ENCODE peak calls at places on chromosomes 5 and 9, in five cellular contexts. Z, V, F, R and U are unnamed samples.
A peak's percentile ranks its signal among the peaks of the same experiment; 100 is the strongest.

GRCh38 chr5:16364906-16365305 is 100.7 kb downstream of the ZNF622 start:
- DNase-seq in Z (no peak), V (no peak), F (no peak), R (no peak), U (no peak)

GRCh38 chr5:82165740-82166530 is 112.2 kb downstream of the RPS23 start:
- DNase-seq in Z (no peak), V (no peak), F (peak; percentile 38), R (peak; percentile 86), U (peak; percentile 83)

GRCh38 chr9:135240871-135241311 is 153.4 kb downstream of the OLFM1 start:
- DNase-seq in Z (peak; percentile 49), V (no peak), F (peak; percentile 3), R (no peak), U (no peak)

GRCh38 chr5:6220346-6221088 is 157.8 kb downstream of the MED10 start:
- DNase-seq in Z (no peak), V (no peak), F (no peak), R (no peak), U (no peak)

GRCh38 chr5:64834037-64834436 is 65.3 kb downstream of the CWC27 start:
- DNase-seq in Z (no peak), V (no peak), F (no peak), R (no peak), U (no peak)

GRCh38 chr9:26856413-26857032 is 36.1 kb downstream of the CAAP1 start:
- DNase-seq in Z (no peak), V (no peak), F (no peak), R (peak; percentile 32), U (no peak)

GRCh38 chr5:68305223-68305865 is 89.8 kb downstream of the PIK3R1 start:
- DNase-seq in Z (no peak), V (no peak), F (no peak), R (no peak), U (no peak)

GRCh38 chr5:168318237-168318636 is 26.8 kb downstream of the WWC1 start:
- DNase-seq in Z (no peak), V (no peak), F (no peak), R (no peak), U (no peak)

GRCh38 chr9:81637276-81637675 is 52.1 kb downstream of the TLE1 start:
- DNase-seq in Z (no peak), V (no peak), F (no peak), R (no peak), U (no peak)

GRCh38 chr5:84385705-84386104 is 1.0 kb upstream of the EDIL3 start:
- DNase-seq in Z (no peak), V (no peak), F (no peak), R (no peak), U (no peak)

GRCh38 chr5:147482426-147483196 is 27.3 kb downstream of the DPYSL3 start:
- DNase-seq in Z (no peak), V (no peak), F (no peak), R (no peak), U (no peak)
- H3K27ac ChIP-seq in Z (peak overlapping the region; percentile 79), V (peak overlapping the region; percentile 55), F (peak overlapping the region; percentile 88), R (no peak overlapping the region), U (peak overlapping the region; percentile 82)

DNA sequence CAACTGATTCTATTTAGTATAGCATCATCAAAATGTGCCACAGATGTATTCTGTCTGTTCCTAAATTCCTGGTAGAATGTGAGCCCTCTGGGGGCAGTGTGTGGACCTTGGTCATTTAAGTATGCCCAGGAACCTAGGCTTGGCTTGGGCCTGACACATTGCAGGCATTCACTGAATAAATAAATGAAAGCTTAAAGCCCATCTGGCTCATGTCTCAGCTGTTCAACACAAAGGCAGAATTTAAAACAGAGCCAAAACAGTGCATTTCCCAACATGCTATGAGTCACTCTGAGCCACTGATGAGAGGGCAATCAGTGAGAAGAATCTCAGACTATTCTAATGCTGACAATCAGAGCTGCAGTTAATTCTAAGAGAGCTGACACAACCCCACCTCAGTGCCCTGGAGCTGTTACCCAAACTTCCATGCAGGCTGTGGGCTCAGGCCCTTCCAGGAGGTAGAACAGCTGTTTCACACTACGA is 8.1 kb downstream of the FAM193B start:
- DNase-seq in Z (no peak), V (no peak), F (peak; percentile 28), R (peak; percentile 99), U (peak; percentile 31)
- TF ChIP-seq CTCF in Z (no peak), V (no peak), F (no peak), R (no peak), U (no peak)

GRCh38 chr5:98482321-98483111 is 290.9 kb upstream of the RGMB start:
- DNase-seq in Z (no peak), V (no peak), F (no peak), R (no peak), U (no peak)
- H3K27ac ChIP-seq in Z (no peak overlapping the region), V (no peak overlapping the region), F (no peak overlapping the region), R (no peak overlapping the region), U (no peak overlapping the region)

GRCh38 chr5:53019320-53019719 is 30.2 kb downstream of the ITGA2 start:
- DNase-seq in Z (no peak), V (no peak), F (no peak), R (peak; percentile 45), U (no peak)
- TF ChIP-seq CTCF in Z (no peak), V (no peak), F (no peak), R (no peak), U (no peak)

DNA sequence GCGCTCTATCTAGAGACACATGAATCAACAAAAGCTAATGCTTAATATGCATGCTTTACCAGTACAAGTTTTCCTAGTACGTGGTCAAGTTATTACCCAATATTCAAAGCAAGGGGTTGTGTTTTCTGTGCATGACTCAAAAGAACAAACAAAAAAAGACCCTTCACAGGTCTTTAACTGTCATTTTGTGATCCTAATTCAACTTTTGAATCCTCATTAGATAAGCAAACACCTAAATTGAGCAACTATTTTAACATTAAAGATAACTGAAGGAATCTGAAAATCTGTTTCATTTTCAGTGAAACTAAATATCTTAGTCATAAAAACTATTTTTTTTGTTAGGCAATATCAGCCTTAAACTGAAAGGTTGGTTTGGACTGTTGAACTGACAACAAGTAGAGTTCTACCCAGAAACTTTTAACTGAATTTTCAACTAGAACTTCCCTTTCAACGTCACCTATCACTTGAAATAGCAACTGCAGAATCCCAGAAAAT is 12.5 kb downstream of the ST8SIA4 start:
- DNase-seq in Z (no peak), V (no peak), F (no peak), R (no peak), U (no peak)
- H3K27ac ChIP-seq in Z (peak overlapping the region; percentile 71), V (no peak overlapping the region), F (peak overlapping the region; percentile 66), R (no peak overlapping the region), U (no peak overlapping the region)

DNA sequence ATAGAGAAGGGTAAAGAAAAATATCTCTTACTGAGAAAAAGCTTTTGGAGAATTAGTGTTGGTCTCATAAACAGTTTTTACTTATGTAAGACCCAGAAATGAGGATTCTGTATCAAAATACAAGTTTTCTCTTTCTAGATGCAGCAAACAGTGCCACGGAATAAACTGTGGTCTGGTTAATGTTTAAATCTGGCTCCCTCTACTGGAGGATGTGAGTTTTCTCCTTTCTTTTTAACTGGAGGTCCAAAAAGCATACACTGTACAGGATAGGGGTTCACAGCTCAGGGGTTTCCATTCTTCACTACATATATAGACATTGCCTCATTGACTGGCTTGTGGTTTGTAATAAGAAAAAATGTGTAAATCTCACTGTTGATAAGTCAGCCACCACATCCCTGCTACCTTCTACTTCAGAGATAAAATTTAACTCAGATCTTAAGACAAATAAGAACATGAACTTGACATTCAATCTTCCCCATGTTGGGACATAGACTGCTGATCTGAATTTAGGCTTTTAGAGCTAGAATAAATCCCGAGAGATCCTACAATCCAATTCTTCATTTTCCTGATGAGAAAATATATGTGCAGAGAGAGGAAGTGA is 98.9 kb downstream of the CFAP95 start:
- DNase-seq in Z (no peak), V (no peak), F (no peak), R (peak; percentile 67), U (no peak)
- TF ChIP-seq CTCF in Z (peak; percentile 73), V (peak; percentile 37), F (peak; percentile 71), R (peak; percentile 81), U (peak; percentile 39)

DNA sequence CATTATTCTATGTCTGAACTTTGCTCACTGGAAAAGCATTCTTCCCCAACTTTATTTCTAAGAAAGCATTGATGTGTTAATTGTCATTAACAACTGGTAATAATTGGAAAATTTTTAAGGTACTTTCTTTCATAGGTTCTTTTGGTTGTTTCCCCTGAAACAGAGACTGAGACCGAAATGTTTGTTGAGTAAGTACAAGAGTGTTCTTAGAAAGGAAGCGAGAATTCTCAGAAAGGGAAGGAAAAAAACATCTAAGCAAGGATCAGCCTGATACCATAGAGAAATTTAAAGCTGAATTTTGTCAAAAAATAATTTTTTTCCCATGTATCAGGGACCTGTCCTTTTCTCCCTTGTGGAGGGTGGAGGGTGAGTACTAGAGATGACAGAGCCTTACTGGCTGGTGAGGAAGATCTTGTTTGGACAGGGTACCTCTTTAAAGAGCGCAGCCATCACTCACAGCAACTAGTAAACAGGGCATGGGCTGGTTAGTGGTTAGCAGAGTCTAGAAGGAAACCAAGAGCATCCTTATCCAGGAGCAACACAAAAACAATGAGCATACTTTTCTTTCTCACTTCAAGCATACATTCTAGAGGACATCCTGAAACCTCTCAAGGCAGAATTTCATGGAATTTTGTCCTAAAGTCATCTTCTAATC is 898.5 kb downstream of the DNAH5 start:
- DNase-seq in Z (no peak), V (no peak), F (no peak), R (no peak), U (no peak)
- H3K27ac ChIP-seq in Z (no peak overlapping the region), V (no peak overlapping the region), F (no peak overlapping the region), R (no peak overlapping the region), U (no peak overlapping the region)

GRCh38 chr9:5447337-5447736 is 3.0 kb upstream of the CD274 start:
- DNase-seq in Z (no peak), V (no peak), F (no peak), R (no peak), U (no peak)

GRCh38 chr9:5443845-5444244 is 6.1 kb upstream of the PLGRKT start:
- DNase-seq in Z (no peak), V (no peak), F (no peak), R (no peak), U (no peak)

GRCh38 chr9:5448016-5448415 is 2.3 kb upstream of the CD274 start:
- DNase-seq in Z (no peak), V (no peak), F (no peak), R (no peak), U (no peak)

GRCh38 chr9:5448461-5448860 is 1.9 kb upstream of the CD274 start:
- DNase-seq in Z (no peak), V (no peak), F (no peak), R (no peak), U (no peak)

GRCh38 chr9:5446451-5447236 is 3.7 kb upstream of the CD274 start:
- DNase-seq in Z (no peak), V (no peak), F (no peak), R (peak; percentile 5), U (no peak)
- TF ChIP-seq CTCF in Z (no peak), V (no peak), F (no peak), R (no peak), U (no peak)

DNA sequence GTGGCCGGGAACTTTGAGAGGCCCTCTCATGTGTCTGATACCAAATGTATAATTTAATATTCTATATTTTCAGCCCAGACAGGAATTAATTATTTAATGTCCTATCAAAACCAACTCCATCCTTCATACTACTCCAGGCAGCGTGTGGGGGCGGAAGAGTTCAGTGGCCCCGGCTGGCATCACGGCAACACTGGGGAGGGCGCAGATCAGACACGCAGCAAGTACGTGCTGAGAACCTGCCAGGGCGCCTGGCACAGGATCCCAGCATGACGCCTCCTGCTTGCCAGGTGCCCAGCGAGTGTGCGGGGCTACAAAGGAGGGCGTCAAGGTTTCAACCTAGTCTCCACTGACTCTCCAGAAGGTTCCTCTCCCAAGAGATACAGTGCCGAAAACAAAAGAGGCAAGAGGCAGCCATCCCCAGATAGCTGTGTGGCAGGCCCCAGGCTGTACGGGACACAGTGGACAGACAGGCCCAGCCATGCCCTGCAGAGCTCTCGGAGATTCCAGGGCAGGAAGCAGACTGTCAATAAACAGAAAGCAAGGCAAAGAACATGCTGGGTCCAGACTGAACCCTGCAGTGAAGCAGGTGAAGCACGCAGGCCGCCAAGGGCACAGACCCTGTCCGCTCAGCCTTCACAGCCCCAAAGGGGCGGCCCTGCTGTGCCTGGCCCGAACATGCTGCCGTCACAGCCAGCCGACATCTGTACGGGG is 110.3 kb downstream of the VAV2 start:
- DNase-seq in Z (no peak), V (no peak), F (no peak), R (peak; percentile 75), U (no peak)
- H3K27ac ChIP-seq in Z (peak overlapping the region; percentile 17), V (no peak overlapping the region), F (no peak overlapping the region), R (peak overlapping the region; percentile 100), U (no peak overlapping the region)